ENCODE peak calls at places on chromosomes 6 and 20, in ten cellular contexts. X is GM20000, W is GM12891, K is iris pigment epithelial cell, L is GOT3, Q is ACHN, Z is mesothelial cell of epicardium, O is COR-L47, N is tibial artery, J is T-helper 1 cell. S is an unnamed sample.

GRCh38 chr6:1082040-1082935 is 229.6 kb upstream of the FOXQ1 start:
- DNase-seq in X (no peak), W (no peak), K (peak; percentile 93), L (no peak), Q (peak; percentile 16), Z (no peak), O (no peak), N (no peak), J (no peak), S (no peak)

GRCh38 chr20:45406260-45407066 is 1.6 kb upstream of the DBNDD2 start:
- DNase-seq in X (peak; percentile 53), W (no peak), K (no peak), L (no peak), Q (peak; percentile 50), Z (no peak), O (peak; percentile 43), N (peak; percentile 94), J (no peak), S (peak; percentile 1)

GRCh38 chr6:136365781-136366354 is 76.2 kb upstream of the BCLAF1 start:
- DNase-seq in X (no peak), W (no peak), K (no peak), L (no peak), Q (no peak), Z (no peak), O (peak; percentile 7), N (peak; percentile 78), J (no peak), S (no peak)

GRCh38 chr6:102204336-102204735 is 810.8 kb downstream of the GRIK2 start:
- DNase-seq in X (no peak), W (no peak), K (no peak), L (no peak), Q (no peak), Z (no peak), O (no peak), N (no peak), J (no peak), S (no peak)

GRCh38 chr6:133768656-133769295 is 120.1 kb upstream of the TCF21 start:
- DNase-seq in X (no peak), W (no peak), K (peak; percentile 45), L (no peak), Q (no peak), Z (peak; percentile 30), O (no peak), N (no peak), J (no peak), S (no peak)

GRCh38 chr6:158464483-158464882 is 95.4 kb upstream of the TMEM181 start:
- DNase-seq in X (no peak), W (no peak), K (no peak), L (no peak), Q (no peak), Z (no peak), O (no peak), N (no peak), J (no peak), S (peak; percentile 73)

GRCh38 chr6:107822154-107823046 is 1.7 kb downstream of the SCML4 start:
- DNase-seq in X (peak; percentile 72), W (peak; percentile 52), K (no peak), L (no peak), Q (peak; percentile 18), Z (no peak), O (no peak), N (no peak), J (no peak), S (no peak)

GRCh38 chr6:169420912-169421543 is 167.4 kb upstream of the THBS2 start:
- DNase-seq in X (no peak), W (no peak), K (peak; percentile 36), L (no peak), Q (peak; percentile 6), Z (no peak), O (no peak), N (no peak), J (no peak), S (no peak)

GRCh38 chr6:36139431-36139830 is 9.1 kb downstream of the MAPK13 start:
- DNase-seq in X (no peak), W (no peak), K (peak; percentile 24), L (no peak), Q (peak; percentile 11), Z (no peak), O (peak; percentile 62), N (no peak), J (no peak), S (no peak)

GRCh38 chr20:36407196-36407733 is 101.1 kb downstream of the DLGAP4 start:
- DNase-seq in X (no peak), W (no peak), K (peak; percentile 24), L (no peak), Q (no peak), Z (no peak), O (no peak), N (no peak), J (no peak), S (no peak)

GRCh38 chr6:46555129-46555528 is 63.9 kb upstream of the RCAN2 start:
- DNase-seq in X (no peak), W (no peak), K (no peak), L (no peak), Q (no peak), Z (no peak), O (no peak), N (no peak), J (no peak), S (no peak)

GRCh38 chr20:58716476-58717277 is 24.1 kb downstream of the NPEPL1 start:
- DNase-seq in X (no peak), W (peak; percentile 11), K (no peak), L (no peak), Q (no peak), Z (peak; percentile 15), O (no peak), N (peak; percentile 63), J (no peak), S (no peak)

GRCh38 chr20:49477200-49477599 is 5.3 kb downstream of the KCNB1 start:
- DNase-seq in X (no peak), W (no peak), K (no peak), L (no peak), Q (no peak), Z (no peak), O (no peak), N (no peak), J (no peak), S (no peak)

GRCh38 chr20:15976047-15976731 is 597.1 kb downstream of the KIF16B start:
- DNase-seq in X (no peak), W (no peak), K (no peak), L (no peak), Q (no peak), Z (no peak), O (no peak), N (no peak), J (no peak), S (peak; percentile 75)

GRCh38 chr20:33653900-33654596 is 8.1 kb upstream of the C20orf144 start:
- DNase-seq in X (no peak), W (no peak), K (no peak), L (no peak), Q (no peak), Z (no peak), O (peak; percentile 91), N (peak; percentile 71), J (no peak), S (no peak)

GRCh38 chr6:3139090-3139903 is 18.0 kb downstream of the TUBB2A start:
- DNase-seq in X (peak; percentile 55), W (no peak), K (peak; percentile 87), L (no peak), Q (no peak), Z (no peak), O (peak; percentile 64), N (peak; percentile 77), J (no peak), S (no peak)

GRCh38 chr6:4512101-4512500 is 264.1 kb upstream of the CDYL start:
- DNase-seq in X (no peak), W (no peak), K (no peak), L (no peak), Q (no peak), Z (no peak), O (no peak), N (no peak), J (no peak), S (no peak)

GRCh38 chr20:6636209-6637159 is 131.0 kb upstream of the BMP2 start:
- DNase-seq in X (no peak), W (no peak), K (peak; percentile 79), L (no peak), Q (peak; percentile 56), Z (no peak), O (peak; percentile 40), N (no peak), J (no peak), S (peak; percentile 43)

GRCh38 chr6:118269659-118270058 is 278.4 kb upstream of the PLN start:
- DNase-seq in X (no peak), W (no peak), K (no peak), L (no peak), Q (no peak), Z (no peak), O (no peak), N (no peak), J (no peak), S (no peak)

GRCh38 chr20:15618912-15619311 is 954.3 kb downstream of the KIF16B start:
- DNase-seq in X (no peak), W (no peak), K (no peak), L (no peak), Q (no peak), Z (no peak), O (no peak), N (no peak), J (no peak), S (no peak)